ENCODE peak calls at places on chromosomes 5 and 9, in four cellular contexts. R is psoas muscle, E is WTC11, J is iPS-NIHi11. C is an unnamed sample.

GRCh38 chr5:132641241-132641723 is 16.7 kb upstream of the IL13 start:
- DNase-seq in R (no peak), E (no peak), J (no peak), C (no peak)

GRCh38 chr5:60402161-60402785 is 297.7 kb downstream of the DEPDC1B start:
- DNase-seq in R (no peak), E (no peak), J (no peak), C (no peak)

GRCh38 chr5:171813813-171814212 is 28.2 kb downstream of the SMIM23 start:
- DNase-seq in R (no peak), E (no peak), J (no peak), C (no peak)

GRCh38 chr9:2241461-2241874 is 226.3 kb downstream of the SMARCA2 start:
- DNase-seq in R (peak; percentile 53), E (peak; percentile 83), J (peak; percentile 68), C (peak; percentile 96)

GRCh38 chr5:106966686-106967315 is 703.9 kb downstream of the EFNA5 start:
- DNase-seq in R (no peak), E (no peak), J (no peak), C (no peak)

GRCh38 chr5:176748967-176749935 is 61.1 kb upstream of the UNC5A start:
- DNase-seq in R (no peak), E (no peak), J (no peak), C (no peak)

GRCh38 chr9:106287108-106287631 is 575.8 kb upstream of the ZNF462 start:
- DNase-seq in R (peak; percentile 39), E (no peak), J (no peak), C (no peak)

GRCh38 chr9:75027187-75028107 is 646 bp downstream of the CARNMT1 start:
- DNase-seq in R (peak; percentile 83), E (peak; percentile 54), J (peak; percentile 69), C (peak; percentile 70)

GRCh38 chr5:43602456-43602817 is 543 bp upstream of the NNT start:
- DNase-seq in R (peak; percentile 42), E (peak; percentile 31), J (peak; percentile 45), C (peak; percentile 81)

GRCh38 chr5:79878721-79879336 is 112.2 kb downstream of the MTX3 start:
- DNase-seq in R (no peak), E (peak; percentile 78), J (peak; percentile 77), C (peak; percentile 51)

GRCh38 chr5:141604318-141604717 is 14.5 kb downstream of the DIAPH1 start:
- DNase-seq in R (peak; percentile 74), E (no peak), J (peak; percentile 19), C (no peak)

GRCh38 chr5:6763191-6763590 is 50.0 kb downstream of the TENT4A start:
- DNase-seq in R (peak; percentile 26), E (no peak), J (no peak), C (no peak)

GRCh38 chr5:11251242-11251641 is 490.2 kb upstream of the DAP start:
- DNase-seq in R (no peak), E (no peak), J (peak; percentile 40), C (peak; percentile 14)

GRCh38 chr9:35605336-35606137 is 475 bp downstream of the TESK1 start:
- DNase-seq in R (peak; percentile 70), E (peak; percentile 48), J (peak; percentile 87), C (peak; percentile 27)

GRCh38 chr9:38271666-38272241 is 120.7 kb upstream of the ALDH1B1 start:
- DNase-seq in R (no peak), E (no peak), J (no peak), C (no peak)

GRCh38 chr9:34363619-34364351 is 12.9 kb downstream of the MYORG start:
- DNase-seq in R (peak; percentile 63), E (peak; percentile 28), J (peak; percentile 66), C (peak; percentile 68)

GRCh38 chr5:24816206-24816605 is 171.4 kb upstream of the CDH10 start:
- DNase-seq in R (no peak), E (no peak), J (no peak), C (no peak)

GRCh38 chr5:150309101-150309897 is 6.6 kb upstream of the ARSI start:
- DNase-seq in R (no peak), E (no peak), J (no peak), C (peak; percentile 82)

GRCh38 chr5:157142317-157143126 is at the start of gene MED7:
- DNase-seq in R (peak; percentile 94), E (peak; percentile 91), J (peak; percentile 97), C (peak; percentile 98)

GRCh38 chr9:114899461-114899860 is 30.9 kb downstream of the TNFSF8 start:
- DNase-seq in R (no peak), E (no peak), J (no peak), C (no peak)